ENCODE peak calls at places on chromosomes 13 and 19, in five cellular contexts. A is WTC11, L is GM12878, Q is HepG2, E is H1. R is an unnamed sample.

GRCh38 chr19:31110331-31110730 is 238.9 kb downstream of the TSHZ3 start:
- DNase-seq in A (peak), L (no peak), Q (no peak), E (peak), R (no peak)

GRCh38 chr19:2952953-2953481 is 8.2 kb upstream of the ZNF77 start:
- DNase-seq in A (no peak), L (no peak), Q (peak), E (no peak), R (no peak)

GRCh38 chr13:44300895-44301638 is 72.6 kb upstream of the SERP2 start:
- DNase-seq in A (no peak), L (peak), Q (no peak), E (no peak), R (peak)

GRCh38 chr13:72864142-72865035 is 82.5 kb downstream of the PIBF1 start:
- DNase-seq in A (no peak), L (peak), Q (no peak), E (no peak), R (no peak)

GRCh38 chr13:42007844-42008243 is 40.6 kb upstream of the DGKH start:
- DNase-seq in A (no peak), L (no peak), Q (no peak), E (no peak), R (no peak)

GRCh38 chr13:110915874-110916670 is 1.2 kb upstream of the ANKRD10 start:
- DNase-seq in A (no peak), L (no peak), Q (peak), E (no peak), R (no peak)

GRCh38 chr19:6767357-6768235 is at the start of gene SH2D3A:
- DNase-seq in A (peak), L (peak), Q (peak), E (peak), R (peak)

GRCh38 chr13:111629457-111629856 is 309.0 kb downstream of the TEX29 start:
- DNase-seq in A (no peak), L (no peak), Q (no peak), E (no peak), R (no peak)

GRCh38 chr13:102839462-102839861 is 6.4 kb upstream of the ERCC5 start:
- DNase-seq in A (no peak), L (no peak), Q (no peak), E (no peak), R (no peak)

GRCh38 chr19:45035755-45036154 is 3.1 kb upstream of the CLASRP start:
- DNase-seq in A (no peak), L (no peak), Q (no peak), E (no peak), R (no peak)

GRCh38 chr13:32107474-32107873 is 75.9 kb downstream of the FRY start:
- DNase-seq in A (no peak), L (no peak), Q (no peak), E (no peak), R (no peak)

GRCh38 chr19:58586131-58586765 is 13.1 kb upstream of the MZF1 start:
- DNase-seq in A (no peak), L (no peak), Q (no peak), E (no peak), R (no peak)

GRCh38 chr13:41274881-41275280 is 11.5 kb upstream of the MTRF1 start:
- DNase-seq in A (no peak), L (no peak), Q (no peak), E (no peak), R (no peak)

GRCh38 chr19:18789883-18790565 is 1.1 kb downstream of the COMP start:
- DNase-seq in A (peak), L (no peak), Q (no peak), E (peak), R (no peak)

GRCh38 chr19:13281567-13282291 is 131.5 kb downstream of the IER2 start:
- DNase-seq in A (no peak), L (no peak), Q (no peak), E (no peak), R (no peak)

GRCh38 chr13:36531746-36532486 is 99.6 kb downstream of the CCNA1 start:
- DNase-seq in A (no peak), L (no peak), Q (no peak), E (no peak), R (no peak)

GRCh38 chr13:33976965-33977364 is 159.0 kb downstream of the RFC3 start:
- DNase-seq in A (no peak), L (no peak), Q (peak), E (no peak), R (no peak)

GRCh38 chr13:48155850-48156249 is 60.9 kb upstream of the MED4 start:
- DNase-seq in A (no peak), L (peak), Q (no peak), E (no peak), R (peak)

GRCh38 chr19:22601906-22602630 is 32.1 kb upstream of the ZNF492 start:
- DNase-seq in A (no peak), L (no peak), Q (no peak), E (no peak), R (no peak)

GRCh38 chr19:5547881-5548280 is 19.9 kb downstream of the TINCR start:
- DNase-seq in A (peak), L (no peak), Q (peak), E (no peak), R (no peak)

GRCh38 chr13:80050252-80050651 is 290.7 kb downstream of the SPRY2 start:
- DNase-seq in A (no peak), L (no peak), Q (no peak), E (no peak), R (no peak)

GRCh38 chr13:46469064-46469463 is 82.0 kb upstream of the RUBCNL start:
- DNase-seq in A (no peak), L (no peak), Q (no peak), E (no peak), R (no peak)
- TF ChIP-seq ATF3 in A (no peak), L (no peak), Q (no peak), E (no peak), R (no peak)

GRCh38 chr19:55435020-55435419 is 8.1 kb downstream of the SHISA7 start:
- DNase-seq in A (no peak), L (no peak), Q (no peak), E (no peak), R (no peak)

GRCh38 chr19:55434356-55434755 is 8.7 kb downstream of the SHISA7 start:
- DNase-seq in A (no peak), L (no peak), Q (no peak), E (no peak), R (no peak)

GRCh38 chr19:55436847-55437246 is 6.3 kb downstream of the SHISA7 start:
- DNase-seq in A (no peak), L (no peak), Q (no peak), E (no peak), R (no peak)

GRCh38 chr19:55439052-55439451 is 4.0 kb downstream of the SHISA7 start:
- DNase-seq in A (no peak), L (no peak), Q (no peak), E (no peak), R (no peak)

GRCh38 chr19:55437410-55437809 is 5.7 kb downstream of the SHISA7 start:
- DNase-seq in A (peak), L (no peak), Q (peak), E (no peak), R (peak)
- TF ChIP-seq ATF3 in A (no peak), L (no peak), Q (peak), E (no peak), R (no peak)

GRCh38 chr19:33052352-33052972 is 12.2 kb downstream of the RHPN2 start:
- DNase-seq in A (no peak), L (no peak), Q (peak), E (no peak), R (no peak)

GRCh38 chr19:33048806-33049676 is 15.6 kb downstream of the RHPN2 start:
- DNase-seq in A (no peak), L (no peak), Q (no peak), E (no peak), R (no peak)

GRCh38 chr19:33050110-33050509 is 14.6 kb downstream of the RHPN2 start:
- DNase-seq in A (no peak), L (no peak), Q (no peak), E (no peak), R (no peak)

GRCh38 chr19:33055718-33056117 is 9.0 kb downstream of the RHPN2 start:
- DNase-seq in A (no peak), L (no peak), Q (no peak), E (no peak), R (no peak)

DNA sequence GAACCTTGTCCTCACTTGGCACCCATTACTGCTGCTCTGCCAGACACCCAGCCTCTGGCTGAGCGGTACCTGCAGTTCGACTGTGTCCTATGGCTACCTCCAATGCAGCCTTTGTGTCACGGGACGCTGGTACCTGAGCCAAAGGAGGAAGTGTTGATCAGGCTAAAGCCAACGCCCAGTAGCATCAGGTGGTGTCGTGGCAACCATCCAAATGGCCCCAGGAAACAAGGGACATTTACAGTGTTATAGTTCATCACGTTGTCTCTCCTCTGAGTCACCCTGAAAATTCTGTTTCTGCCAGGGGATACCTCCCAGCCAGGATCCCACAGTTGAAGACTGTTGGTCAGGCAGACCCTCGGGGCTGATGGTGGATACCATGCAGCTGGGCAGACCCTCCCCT is 10.1 kb downstream of the RHPN2 start:
- DNase-seq in A (no peak), L (no peak), Q (no peak), E (no peak), R (peak)
- TF ChIP-seq ATF3 in A (no peak), L (no peak), Q (no peak), E (no peak), R (no peak)

GRCh38 chr13:85729296-85729695 is 69.9 kb downstream of the SLITRK6 start:
- DNase-seq in A (no peak), L (no peak), Q (no peak), E (no peak), R (no peak)
- TF ChIP-seq ATF3 in A (no peak), L (no peak), Q (no peak), E (no peak), R (no peak)

DNA sequence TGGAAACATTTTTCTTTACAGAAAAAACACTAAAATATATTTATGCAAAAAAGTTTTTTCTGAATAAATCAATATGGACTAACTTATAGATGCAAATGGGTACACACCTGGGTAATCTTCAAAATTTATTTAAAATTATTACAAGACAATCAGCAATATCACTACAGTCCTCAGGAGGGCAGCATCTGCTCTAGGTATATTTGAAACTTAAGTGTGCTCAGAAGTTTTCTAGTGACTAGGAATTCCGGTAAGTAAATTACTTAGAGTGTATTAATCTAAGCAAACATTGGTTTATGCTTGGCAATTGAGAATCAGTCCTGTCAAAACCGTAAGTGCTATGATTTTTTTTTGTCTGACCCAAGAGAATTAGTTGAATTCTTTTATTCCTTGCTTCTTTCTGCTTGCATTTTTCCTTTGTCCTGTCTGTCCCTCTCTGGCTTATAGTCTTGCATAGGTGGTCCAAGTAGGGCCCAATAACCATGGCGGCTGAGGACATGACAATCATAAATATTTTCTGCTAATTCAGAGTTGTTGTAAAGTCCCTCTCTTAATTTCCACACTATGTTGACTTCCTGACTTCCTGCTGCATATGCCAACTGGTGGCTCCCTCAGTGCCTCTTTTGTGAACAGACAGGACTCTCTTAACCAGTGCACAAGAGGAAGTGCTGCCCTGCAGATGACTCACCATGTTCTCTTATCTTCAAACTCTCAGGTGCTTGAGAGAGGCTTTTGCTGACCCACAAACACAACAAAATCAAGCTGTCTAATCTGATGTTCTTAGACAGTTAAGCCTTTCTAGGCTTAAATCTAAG is 82.2 kb downstream of the SLAIN1 start:
- DNase-seq in A (no peak), L (peak), Q (peak), E (no peak), R (peak)
- TF ChIP-seq ATF3 in A (no peak), L (no peak), Q (no peak), E (no peak), R (no peak)

DNA sequence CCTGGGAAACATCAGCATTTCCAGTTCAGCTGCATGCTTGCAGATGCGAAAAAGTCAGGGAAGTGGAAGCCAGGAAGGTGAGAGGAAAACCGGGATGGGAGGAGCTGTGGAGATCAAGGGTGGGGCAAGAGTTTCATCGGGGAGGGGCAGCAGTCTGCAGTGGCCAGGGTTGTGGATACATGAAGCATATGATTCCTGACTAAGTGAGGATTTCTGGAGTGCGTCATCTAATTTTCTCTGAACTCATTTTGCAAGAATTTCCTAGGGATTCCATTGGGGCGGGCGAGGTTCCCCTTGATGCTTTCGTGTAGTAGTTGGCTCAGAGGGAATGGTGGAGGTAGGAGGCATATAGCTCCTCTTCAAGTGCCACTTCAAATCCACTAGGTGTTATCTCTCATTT is 344.1 kb upstream of the TMTC4 start:
- DNase-seq in A (no peak), L (no peak), Q (no peak), E (no peak), R (no peak)
- TF ChIP-seq ATF3 in A (no peak), L (no peak), Q (no peak), E (no peak), R (no peak)

GRCh38 chr13:24251525-24251924 is 57.9 kb upstream of the C1QTNF9 start:
- DNase-seq in A (no peak), L (no peak), Q (no peak), E (no peak), R (no peak)
- TF ChIP-seq ATF3 in A (no peak), L (no peak), Q (no peak), E (no peak), R (no peak)